ENCODE peak calls at places on chromosomes 13 and 19, in six cellular contexts. Y, H, K, N, F and I are unnamed samples. For H3K4me1, the result is how much of the 10 kb centered on the place peaks cover.

GRCh38 chr19:10454267-10454666 is 33.9 kb downstream of the PDE4A start:
- DNase-seq in Y (no peak), K (no peak), N (peak), H (no peak), F (peak), I (no peak)

GRCh38 chr19:6038634-6039405 is 60.9 kb upstream of the RANBP3 start:
- DNase-seq in K (no peak), Y (no peak), H (no peak), N (no peak), F (no peak), I (no peak)

GRCh38 chr19:40523322-40524047 is 53.2 kb upstream of the SHKBP1 start:
- DNase-seq in F (peak), N (peak), Y (peak), H (peak), K (peak), I (peak)

GRCh38 chr19:23346696-23347095 is 48.6 kb downstream of the ZNF91 start:
- DNase-seq in F (no peak), Y (no peak), H (no peak), N (no peak), K (no peak), I (no peak)

GRCh38 chr19:16604615-16605014 is 23.4 kb downstream of the MED26 start:
- DNase-seq in K (no peak), Y (no peak), F (no peak), N (no peak), H (no peak), I (no peak)

GRCh38 chr13:42957881-42958280 is 34.2 kb downstream of the EPSTI1 start:
- DNase-seq in N (no peak), K (no peak), F (no peak), Y (no peak), H (no peak), I (no peak)

GRCh38 chr13:42970824-42971669 is 21.0 kb downstream of the EPSTI1 start:
- DNase-seq in N (peak), H (no peak), F (peak), K (peak), Y (no peak), I (peak)

GRCh38 chr13:32537580-32538233 is 888 bp downstream of the N4BP2L2 start:
- DNase-seq in N (peak), F (peak), H (peak), Y (peak), K (peak), I (peak)

GRCh38 chr13:43377955-43378354 is 354.6 kb downstream of the DNAJC15 start:
- DNase-seq in K (no peak), F (no peak), H (no peak), Y (no peak), N (peak), I (peak)

GRCh38 chr13:32905063-32905863 is 111.0 kb upstream of the KL start:
- DNase-seq in Y (no peak), K (no peak), N (peak), F (no peak), H (no peak), I (no peak)

GRCh38 chr13:73146705-73147104 is 87.9 kb downstream of the KLF5 start:
- DNase-seq in F (no peak), N (no peak), Y (no peak), K (no peak), H (no peak), I (no peak)

GRCh38 chr19:33755314-33756020 is 41.2 kb upstream of the KCTD15 start:
- DNase-seq in H (no peak), N (no peak), Y (no peak), K (no peak), F (no peak), I (no peak)

DNA sequence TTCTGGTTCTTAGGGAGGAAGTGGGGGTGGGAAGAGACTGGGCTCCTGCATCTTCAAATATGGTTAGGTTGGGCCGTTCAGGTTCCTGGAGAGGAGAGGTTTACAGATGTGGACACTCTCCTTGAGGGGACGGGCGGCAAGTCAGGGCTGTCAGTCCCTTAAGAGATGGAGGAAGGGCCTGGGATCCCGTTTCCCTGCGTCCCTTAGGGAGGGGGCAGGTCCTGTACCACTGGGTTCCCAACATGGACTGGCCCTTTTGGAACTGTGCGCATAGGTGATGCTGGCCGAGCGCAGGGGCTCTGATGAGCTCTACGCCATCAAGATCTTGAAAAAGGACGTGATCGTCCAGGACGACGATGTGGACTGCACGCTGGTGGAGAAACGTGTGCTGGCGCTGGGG is 10.9 kb upstream of the CACNG7 start:
- DNase-seq in F (no peak), H (no peak), K (no peak), N (no peak), Y (no peak), I (no peak)
- H3K4me3 ChIP-seq in F (no peak), H (no peak), K (no peak), N (no peak), Y (no peak), I (no peak)

GRCh38 chr19:2059422-2060201 is 8.6 kb upstream of the MKNK2 start:
- DNase-seq in H (peak), N (peak), K (no peak), F (peak), Y (peak), I (peak)
- H3K4me1 ChIP-seq in H (under half), N (under half), K (half or more), F (under half), Y (half or more), I (half or more)

DNA sequence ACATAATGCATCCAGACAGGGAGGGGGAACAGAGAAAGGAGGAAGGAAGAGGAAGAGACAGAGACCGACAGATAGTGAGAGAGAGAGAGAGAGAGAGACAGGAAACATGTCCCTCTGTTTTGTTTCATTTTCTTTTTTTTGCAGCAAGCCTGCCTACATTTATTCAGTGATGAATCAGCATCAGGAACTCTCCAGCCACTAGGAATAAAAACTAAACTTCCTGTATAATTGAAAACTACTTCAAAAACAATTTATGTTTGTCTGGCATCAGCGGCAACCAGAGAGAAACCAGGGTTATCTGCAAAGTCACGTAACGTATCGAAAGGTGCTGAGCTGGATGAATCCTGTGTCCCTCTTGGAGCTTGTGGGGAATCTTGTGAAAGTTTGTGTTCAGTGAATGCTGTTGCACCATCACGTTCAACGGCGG is 148.6 kb upstream of the SOX21 start:
- DNase-seq in F (no peak), K (no peak), N (peak), Y (no peak), H (no peak), I (no peak)
- H3K4me3 ChIP-seq in F (no peak), K (peak), N (peak), Y (no peak), H (no peak), I (no peak)

GRCh38 chr19:11539495-11540365 is 1.1 kb downstream of the CNN1 start:
- DNase-seq in Y (no peak), F (no peak), K (no peak), H (peak), N (peak), I (no peak)
- H3K4me1 ChIP-seq in Y (under half), F (under half), K (under half), H (under half), N (under half), I (under half)

GRCh38 chr13:46086421-46086922 is 18.4 kb downstream of the CPB2 start:
- DNase-seq in K (no peak), N (no peak), H (no peak), F (no peak), Y (no peak), I (no peak)
- H3K4me3 ChIP-seq in K (no peak), N (no peak), H (no peak), F (no peak), Y (no peak), I (no peak)

DNA sequence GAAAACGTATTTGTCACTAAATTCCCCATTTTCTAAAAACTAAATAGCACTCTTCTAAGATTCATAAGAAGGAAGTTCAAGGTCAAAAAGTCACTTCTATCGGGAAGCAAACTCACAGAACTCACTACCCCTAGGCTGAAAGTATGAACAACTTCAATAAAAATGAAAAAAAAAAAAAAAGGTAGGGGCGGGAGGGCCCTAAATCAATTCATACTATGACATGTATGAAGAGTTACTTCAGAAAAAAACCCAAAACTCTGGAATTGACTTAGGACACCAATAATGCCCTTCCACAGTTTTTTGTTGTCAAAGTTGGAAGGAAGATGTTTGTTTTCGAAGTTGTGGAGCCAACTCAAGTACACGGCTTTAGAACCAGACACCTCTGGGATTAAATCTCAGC is 1.1 kb downstream of the SUCLA2 start:
- DNase-seq in F (no peak), K (no peak), N (no peak), H (no peak), Y (no peak), I (no peak)
- H3K4me1 ChIP-seq in F (under half), K (under half), N (under half), H (under half), Y (under half), I (under half)

GRCh38 chr19:3366104-3366760 is at the start of gene NFIC:
- DNase-seq in K (peak), H (peak), N (peak), Y (peak), F (no peak), I (peak)

GRCh38 chr19:3365447-3366103 is 808 bp upstream of the NFIC start:
- DNase-seq in N (peak), H (peak), Y (peak), F (no peak), K (no peak), I (peak)

GRCh38 chr19:3368441-3368795 is 2.0 kb downstream of the NFIC start:
- DNase-seq in K (no peak), H (no peak), F (no peak), N (peak), Y (no peak), I (peak)

GRCh38 chr19:3367572-3368440 is 1.4 kb downstream of the NFIC start:
- DNase-seq in Y (peak), H (no peak), F (no peak), K (no peak), N (peak), I (peak)

GRCh38 chr19:3366761-3367571 is 583 bp downstream of the NFIC start:
- DNase-seq in N (peak), H (peak), K (no peak), F (no peak), Y (peak), I (peak)
- H3K4me3 ChIP-seq in N (peak), H (peak), K (peak), F (peak), Y (peak), I (peak)

GRCh38 chr19:47111081-47111589 is 2.4 kb downstream of the ZC3H4 start:
- DNase-seq in Y (peak), K (peak), F (no peak), N (peak), H (no peak), I (peak)

GRCh38 chr19:47110521-47111080 is 3.0 kb downstream of the ZC3H4 start:
- DNase-seq in Y (peak), N (peak), H (no peak), F (no peak), K (peak), I (peak)

GRCh38 chr19:47109177-47109540 is 4.4 kb downstream of the ZC3H4 start:
- DNase-seq in N (no peak), F (no peak), H (no peak), Y (no peak), K (no peak), I (no peak)

GRCh38 chr19:47107953-47108746 is 5.4 kb downstream of the ZC3H4 start:
- DNase-seq in Y (no peak), F (no peak), K (no peak), N (peak), H (no peak), I (no peak)

DNA sequence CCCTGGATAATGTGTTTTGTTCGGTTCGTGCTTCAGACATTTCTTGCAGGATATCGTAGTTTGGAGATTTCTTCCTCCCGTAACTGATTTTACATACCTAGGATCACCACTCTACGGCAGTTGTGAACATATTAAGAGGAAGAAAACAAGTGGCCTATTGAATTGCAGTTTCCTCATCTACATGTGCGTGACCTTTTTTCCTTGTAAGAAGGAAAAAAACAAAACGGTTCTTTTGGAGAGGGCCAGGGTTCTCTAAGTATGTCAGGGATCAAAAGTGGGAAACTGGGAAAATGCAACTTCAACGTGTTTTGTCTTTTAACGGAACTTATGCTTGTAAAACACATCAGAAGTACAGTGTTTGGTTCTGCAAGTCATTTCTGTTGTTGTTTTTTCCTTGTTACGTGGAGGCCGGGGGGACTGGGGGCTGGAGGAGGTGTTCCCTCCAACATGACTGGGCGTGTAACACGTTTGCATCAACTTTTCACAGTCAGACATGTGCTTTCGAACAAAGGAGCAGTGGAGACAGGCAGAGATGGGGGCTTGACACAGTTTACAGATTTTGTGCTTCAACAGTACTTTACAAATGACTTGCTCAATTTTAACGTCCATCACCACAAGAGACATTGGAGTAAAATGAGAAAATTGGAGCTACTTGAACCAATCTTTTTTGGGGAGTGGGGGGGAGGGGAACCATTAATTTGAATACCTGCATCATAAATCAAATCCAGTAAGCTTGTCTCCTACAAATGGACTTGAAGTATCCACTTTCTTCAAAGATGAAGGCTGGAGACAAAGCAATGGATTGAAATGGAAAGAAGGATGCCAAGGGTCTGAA is 3.8 kb downstream of the ZC3H4 start:
- DNase-seq in K (peak), N (peak), H (no peak), Y (no peak), F (no peak), I (no peak)
- H3K4me1 ChIP-seq in K (half or more), N (under half), H (under half), Y (under half), F (under half), I (under half)